ENCODE peak calls at places on chromosomes 5 and 9, in five cellular contexts. A is iPS DF 19.7, Z is RCC 7860, F is NCI-H1694 treated with DMSO at 0.1 percent for 48 hours, K is NCI-H460. B is an unnamed sample.

GRCh38 chr5:174827521-174827920 is 103.1 kb downstream of the MSX2 start:
- DNase-seq in K (no peak), A (no peak), Z (no peak), F (no peak), B (no peak)

GRCh38 chr9:74951725-74952151 is 974 bp downstream of the C9orf40 start:
- DNase-seq in K (peak), A (no peak), F (peak), Z (no peak), B (peak)

GRCh38 chr9:15286288-15286834 is 20.7 kb downstream of the TTC39B start:
- DNase-seq in K (no peak), Z (no peak), F (no peak), A (no peak), B (no peak)

GRCh38 chr5:141508808-141509611 is 20.1 kb downstream of the PCDHGC5 start:
- DNase-seq in K (peak), F (peak), A (no peak), Z (peak), B (no peak)

GRCh38 chr9:93301911-93302525 is 118.1 kb downstream of the WNK2 start:
- DNase-seq in Z (no peak), K (no peak), F (no peak), A (no peak), B (peak)

GRCh38 chr9:91900057-91900816 is 49.8 kb downstream of the ROR2 start:
- DNase-seq in K (no peak), Z (no peak), F (no peak), A (no peak), B (no peak)

GRCh38 chr5:77181173-77181572 is 29.3 kb upstream of the PDE8B start:
- DNase-seq in K (no peak), Z (no peak), F (no peak), A (no peak), B (no peak)

GRCh38 chr5:112630246-112631009 is 107.3 kb upstream of the APC start:
- DNase-seq in A (no peak), Z (no peak), K (no peak), F (no peak), B (no peak)